ENCODE peak calls at places on chromosomes 16 and 17, in four cellular contexts. One of them, this sample, is unnamed.

GRCh38 chr17:4721203-4722135 is 9.8 kb upstream of the MED11 start:
- DNase-seq in HCT116: peak
- DNase-seq in progenitor cell of endocrine pancreas: no peak
- DNase-seq in putamen: no peak
- DNase-seq in this sample: no peak

GRCh38 chr17:28745777-28746473 is 2.1 kb downstream of the TRAF4 start:
- DNase-seq in putamen: no peak
- DNase-seq in progenitor cell of endocrine pancreas: no peak
- DNase-seq in HCT116: no peak
- DNase-seq in this sample: no peak

GRCh38 chr16:89489731-89490385 is 503 bp downstream of the ANKRD11 start:
- DNase-seq in HCT116: no peak
- DNase-seq in putamen: no peak
- DNase-seq in progenitor cell of endocrine pancreas: peak
- DNase-seq in this sample: no peak

GRCh38 chr16:57000271-57001025 is 11.1 kb downstream of the NLRC5 start:
- DNase-seq in putamen: no peak
- DNase-seq in HCT116: peak
- DNase-seq in progenitor cell of endocrine pancreas: no peak
- DNase-seq in this sample: peak

GRCh38 chr16:73737637-73738036 is 559.0 kb upstream of the PSMD7 start:
- DNase-seq in HCT116: no peak
- DNase-seq in progenitor cell of endocrine pancreas: no peak
- DNase-seq in putamen: peak
- DNase-seq in this sample: no peak

GRCh38 chr16:70267516-70267915 is 15.8 kb upstream of the EXOSC6 start:
- DNase-seq in putamen: no peak
- DNase-seq in progenitor cell of endocrine pancreas: no peak
- DNase-seq in HCT116: peak
- DNase-seq in this sample: peak

GRCh38 chr16:12311887-12312286 is 335.4 kb downstream of the SNX29 start:
- DNase-seq in HCT116: no peak
- DNase-seq in progenitor cell of endocrine pancreas: no peak
- DNase-seq in putamen: no peak
- DNase-seq in this sample: no peak

GRCh38 chr17:50270430-50271172 is 3.7 kb upstream of the TMEM92 start:
- DNase-seq in progenitor cell of endocrine pancreas: no peak
- DNase-seq in putamen: no peak
- DNase-seq in HCT116: no peak
- DNase-seq in this sample: no peak

GRCh38 chr16:9860876-9861275 is 321.4 kb downstream of the GRIN2A start:
- DNase-seq in progenitor cell of endocrine pancreas: no peak
- DNase-seq in HCT116: no peak
- DNase-seq in putamen: no peak
- DNase-seq in this sample: no peak

GRCh38 chr16:83164816-83165215 is 538.0 kb downstream of the CDH13 start:
- DNase-seq in putamen: no peak
- DNase-seq in HCT116: no peak
- DNase-seq in progenitor cell of endocrine pancreas: no peak
- DNase-seq in this sample: no peak

GRCh38 chr16:20744922-20745440 is 3.4 kb upstream of the THUMPD1 start:
- DNase-seq in progenitor cell of endocrine pancreas: no peak
- DNase-seq in HCT116: no peak
- DNase-seq in putamen: no peak
- DNase-seq in this sample: no peak

GRCh38 chr16:52497067-52497816 is 49.7 kb downstream of the TOX3 start:
- DNase-seq in putamen: no peak
- DNase-seq in HCT116: no peak
- DNase-seq in progenitor cell of endocrine pancreas: no peak
- DNase-seq in this sample: no peak

GRCh38 chr17:48483471-48484131 is 47.2 kb downstream of the HOXB1 start:
- DNase-seq in putamen: no peak
- DNase-seq in HCT116: peak
- DNase-seq in progenitor cell of endocrine pancreas: no peak
- DNase-seq in this sample: peak

GRCh38 chr16:72905581-72905980 is 142.3 kb downstream of the ZFHX3 start:
- DNase-seq in progenitor cell of endocrine pancreas: no peak
- DNase-seq in putamen: no peak
- DNase-seq in HCT116: no peak
- DNase-seq in this sample: no peak

GRCh38 chr16:6362321-6362720 is 970.3 kb upstream of the RBFOX1 start:
- DNase-seq in HCT116: no peak
- DNase-seq in progenitor cell of endocrine pancreas: no peak
- DNase-seq in putamen: no peak
- DNase-seq in this sample: no peak

GRCh38 chr16:79400462-79401149 is 199.9 kb downstream of the MAF start:
- DNase-seq in progenitor cell of endocrine pancreas: no peak
- DNase-seq in putamen: no peak
- DNase-seq in HCT116: no peak
- DNase-seq in this sample: no peak

GRCh38 chr17:59038734-59039133 is 67.9 kb downstream of the TRIM37 start:
- DNase-seq in HCT116: no peak
- DNase-seq in putamen: no peak
- DNase-seq in progenitor cell of endocrine pancreas: no peak
- DNase-seq in this sample: no peak

GRCh38 chr16:85171809-85172464 is 59.7 kb upstream of the CIBAR2 start:
- DNase-seq in HCT116: no peak
- DNase-seq in progenitor cell of endocrine pancreas: no peak
- DNase-seq in putamen: no peak
- DNase-seq in this sample: no peak

GRCh38 chr16:72287646-72288045 is 115.7 kb upstream of the PMFBP1 start:
- DNase-seq in HCT116: no peak
- DNase-seq in putamen: no peak
- DNase-seq in progenitor cell of endocrine pancreas: no peak
- DNase-seq in this sample: no peak

GRCh38 chr16:49337814-49338350 is 35.7 kb upstream of the C16orf78 start:
- DNase-seq in progenitor cell of endocrine pancreas: no peak
- DNase-seq in HCT116: no peak
- DNase-seq in putamen: no peak
- DNase-seq in this sample: no peak

GRCh38 chr17:30550512-30551273 is 73.5 kb downstream of the GOSR1 start:
- DNase-seq in HCT116: peak
- DNase-seq in progenitor cell of endocrine pancreas: no peak
- DNase-seq in putamen: no peak
- DNase-seq in this sample: peak

GRCh38 chr16:79163666-79164377 is 436.7 kb downstream of the MAF start:
- DNase-seq in HCT116: no peak
- DNase-seq in putamen: no peak
- DNase-seq in progenitor cell of endocrine pancreas: no peak
- DNase-seq in this sample: no peak

GRCh38 chr17:6104956-6105355 is 34.8 kb downstream of the WSCD1 start:
- DNase-seq in HCT116: no peak
- DNase-seq in putamen: no peak
- DNase-seq in progenitor cell of endocrine pancreas: no peak
- DNase-seq in this sample: no peak

GRCh38 chr17:980406-981291 is 1.1 kb upstream of the NXN start:
- DNase-seq in HCT116: peak
- DNase-seq in putamen: peak
- DNase-seq in progenitor cell of endocrine pancreas: peak
- DNase-seq in this sample: no peak

GRCh38 chr17:48603959-48604769 is 622 bp downstream of the HOXB6 start:
- DNase-seq in progenitor cell of endocrine pancreas: no peak
- DNase-seq in HCT116: peak
- DNase-seq in putamen: no peak
- DNase-seq in this sample: no peak

GRCh38 chr17:68963958-68964357 is 8.8 kb upstream of the ABCA8 start:
- DNase-seq in putamen: no peak
- DNase-seq in progenitor cell of endocrine pancreas: no peak
- DNase-seq in HCT116: no peak
- DNase-seq in this sample: no peak

GRCh38 chr17:28449861-28450260 is 23.6 kb upstream of the SLC13A2 start:
- DNase-seq in HCT116: no peak
- DNase-seq in progenitor cell of endocrine pancreas: no peak
- DNase-seq in putamen: no peak
- DNase-seq in this sample: no peak

GRCh38 chr17:78053777-78054468 is 74.6 kb downstream of the TMC6 start:
- DNase-seq in HCT116: no peak
- DNase-seq in progenitor cell of endocrine pancreas: no peak
- DNase-seq in putamen: no peak
- DNase-seq in this sample: no peak

GRCh38 chr17:51820252-51820651 is 338.3 kb downstream of the CA10 start:
- DNase-seq in progenitor cell of endocrine pancreas: no peak
- DNase-seq in HCT116: no peak
- DNase-seq in putamen: no peak
- DNase-seq in this sample: no peak